ENCODE peak calls at places on chromosomes 12 and 14, in ten cellular contexts. J is PC-9; M is psoas muscle; L is sigmoid colon; P is HFF-Myc; K is CD8-positive, alpha-beta T cell; E is HepG2; H is fibroblast of the aortic adventitia; U is Peyer's patch; D is cardiac fibroblast. C is an unnamed sample.

GRCh38 chr12:53737951-53738833 is 10.9 kb upstream of the CALCOCO1 start:
- DNase-seq in J (no peak), M (no peak), L (no peak), P (no peak), K (peak; percentile 63), E (no peak), H (no peak), U (peak; percentile 66), D (no peak), C (no peak)

GRCh38 chr14:60079723-60080122 is 12.0 kb upstream of the PCNX4 start:
- DNase-seq in J (no peak), M (no peak), L (no peak), P (no peak), K (no peak), E (no peak), H (no peak), U (no peak), D (no peak), C (no peak)

GRCh38 chr14:106522990-106523389 is 996.6 kb downstream of the TMEM121 start:
- DNase-seq in J (no peak), M (no peak), L (no peak), P (no peak), K (no peak), E (no peak), H (no peak), U (no peak), D (no peak), C (no peak)

GRCh38 chr14:56005580-56006053 is 112.6 kb upstream of the PELI2 start:
- DNase-seq in J (no peak), M (no peak), L (no peak), P (no peak), K (no peak), E (no peak), H (peak; percentile 42), U (no peak), D (peak; percentile 48), C (no peak)

GRCh38 chr12:53219116-53219955 is 12.3 kb upstream of the ITGB7 start:
- DNase-seq in J (no peak), M (peak; percentile 46), L (no peak), P (no peak), K (peak; percentile 73), E (no peak), H (peak; percentile 63), U (no peak), D (peak; percentile 54), C (no peak)

GRCh38 chr12:51883998-51884675 is 3.8 kb upstream of the ANKRD33 start:
- DNase-seq in J (no peak), M (no peak), L (no peak), P (no peak), K (no peak), E (no peak), H (no peak), U (no peak), D (no peak), C (no peak)

GRCh38 chr12:1474567-1475153 is 119.7 kb downstream of the FBXL14 start:
- DNase-seq in J (no peak), M (no peak), L (no peak), P (peak; percentile 80), K (no peak), E (no peak), H (peak; percentile 92), U (no peak), D (peak; percentile 86), C (peak; percentile 94)

GRCh38 chr12:12716151-12716844 is 870 bp upstream of the CDKN1B start:
- DNase-seq in J (no peak), M (no peak), L (no peak), P (no peak), K (peak; percentile 74), E (peak; percentile 63), H (peak; percentile 58), U (peak; percentile 66), D (peak; percentile 54), C (peak; percentile 47)

GRCh38 chr14:100067971-100068959 is 3.0 kb downstream of the EVL start:
- DNase-seq in J (peak; percentile 97), M (no peak), L (no peak), P (peak; percentile 44), K (peak; percentile 88), E (no peak), H (no peak), U (peak; percentile 93), D (peak; percentile 39), C (peak; percentile 24)

GRCh38 chr14:96297000-96297399 is 41.0 kb downstream of the BDKRB1 start:
- DNase-seq in J (no peak), M (no peak), L (no peak), P (no peak), K (no peak), E (peak; percentile 12), H (peak; percentile 47), U (no peak), D (peak; percentile 37), C (no peak)
- TF ChIP-seq CTCF in J (peak; percentile 67), M (peak; percentile 47), L (no peak), P (no peak), K (peak; percentile 71), E (peak; percentile 23), H (peak; percentile 48), U (peak; percentile 58), D (peak; percentile 38), C (peak; percentile 34)

GRCh38 chr14:88256997-88257755 is 65.9 kb downstream of the KCNK10 start:
- DNase-seq in J (no peak), M (no peak), L (no peak), P (no peak), K (no peak), E (no peak), H (no peak), U (no peak), D (no peak), C (no peak)
- H3K4me3 ChIP-seq in J (no peak overlapping the region), M (no peak overlapping the region), L (no peak overlapping the region), P (no peak overlapping the region), K (no peak overlapping the region), E (no peak overlapping the region), H (no peak overlapping the region), U (no peak overlapping the region), D (no peak overlapping the region), C (no peak overlapping the region)

DNA sequence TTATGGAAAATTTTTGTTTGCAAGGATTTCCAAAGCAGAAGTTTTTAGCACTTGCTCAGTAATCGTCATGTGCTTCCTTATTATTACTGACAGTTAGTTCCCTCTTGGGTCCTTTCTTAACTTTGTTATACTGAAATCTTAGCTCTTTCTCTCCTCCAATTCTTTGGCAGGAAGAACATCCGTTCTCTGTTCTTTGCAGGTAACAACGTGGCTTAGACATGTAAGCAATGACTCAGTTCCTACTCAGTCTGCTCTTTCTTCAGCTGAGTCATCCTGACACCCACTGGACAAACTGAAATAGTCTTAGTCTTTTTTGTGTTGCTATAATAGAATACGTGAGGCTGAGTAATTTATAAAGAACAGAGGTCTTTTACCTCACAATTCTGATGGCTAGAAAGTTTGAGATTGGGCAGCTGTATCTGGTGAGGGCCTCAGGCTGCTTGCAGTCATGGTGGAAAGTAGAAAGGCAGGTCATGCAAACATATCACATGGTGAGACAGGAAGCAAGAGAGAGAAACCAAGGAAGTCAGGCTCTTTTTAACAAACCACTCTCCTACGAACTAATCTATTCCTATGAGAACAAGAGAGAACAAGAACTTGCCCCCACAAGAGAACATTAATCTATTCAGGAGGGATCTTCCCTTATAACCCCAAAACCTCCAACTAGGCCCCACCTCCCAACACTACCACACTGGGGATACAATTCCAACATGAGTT is 49.2 kb downstream of the TESPA1 start:
- DNase-seq in J (peak; percentile 57), M (no peak), L (no peak), P (peak; percentile 72), K (peak; percentile 64), E (peak; percentile 2), H (peak; percentile 87), U (no peak), D (peak; percentile 86), C (peak; percentile 80)
- TF ChIP-seq CTCF in J (no peak), M (no peak), L (no peak), P (no peak), K (no peak), E (no peak), H (no peak), U (no peak), D (no peak), C (no peak)

DNA sequence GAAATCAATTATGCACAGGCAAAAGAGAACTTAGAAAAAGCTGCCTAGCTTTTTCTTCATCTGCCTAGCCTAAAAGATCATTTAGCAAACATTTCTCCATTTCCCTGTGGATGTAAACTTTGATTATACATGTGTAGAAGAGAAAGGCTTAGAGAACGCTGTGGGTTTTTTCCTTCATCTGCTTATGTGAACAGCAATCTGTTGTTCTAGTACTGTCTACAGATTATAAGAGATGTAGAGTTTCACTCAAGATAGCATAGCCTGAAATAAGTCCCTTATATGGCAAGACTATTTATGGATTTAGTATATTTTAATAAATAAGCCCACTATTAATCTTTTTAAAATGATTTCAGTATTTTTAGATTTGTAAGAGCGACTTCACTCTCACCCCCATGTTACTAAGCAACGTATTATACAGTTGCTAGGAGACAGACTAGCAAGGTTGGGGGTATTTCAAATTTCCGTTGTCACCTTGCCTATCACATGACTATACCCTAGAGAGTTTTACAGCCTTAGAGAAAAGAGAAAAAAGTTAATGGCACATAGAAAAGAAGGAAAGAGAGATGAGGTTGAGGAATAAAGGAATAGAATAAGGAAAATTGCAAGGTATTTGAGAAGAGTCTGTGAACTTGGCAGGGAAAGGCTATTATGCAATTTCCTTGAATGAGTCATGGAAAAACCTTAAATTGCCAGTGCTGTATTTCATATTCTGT is 12.2 kb upstream of the TUBA1A start:
- DNase-seq in J (peak; percentile 78), M (no peak), L (no peak), P (no peak), K (no peak), E (no peak), H (peak; percentile 94), U (no peak), D (peak; percentile 90), C (peak; percentile 72)
- H3K4me3 ChIP-seq in J (no peak overlapping the region), M (peak overlapping the region; percentile 26), L (peak overlapping the region; percentile 18), P (no peak overlapping the region), K (no peak overlapping the region), E (no peak overlapping the region), H (peak overlapping the region; percentile 19), U (no peak overlapping the region), D (no peak overlapping the region), C (no peak overlapping the region)

GRCh38 chr12:34334953-34335743 is 312.9 kb downstream of the ALG10 start:
- DNase-seq in J (no peak), M (no peak), L (no peak), P (no peak), K (no peak), E (no peak), H (no peak), U (no peak), D (no peak), C (no peak)
- TF ChIP-seq CTCF in J (no peak), M (no peak), L (no peak), P (no peak), K (no peak), E (no peak), H (no peak), U (no peak), D (no peak), C (no peak)